ENCODE peak calls at places on chromosomes 3 and 15, in six cellular contexts. J is HuH-7; O is BJ; Q is stimulated activated CD4-positive, alpha-beta T cell treated with anti-CD3 and anti-CD28 coated beads, Interleukin-2, amount 100 ng/mL, for 48 hours; M is substantia nigra; V is HT1080. A is an unnamed sample.

GRCh38 chr15:25770031-25770430 is 93.1 kb downstream of the ATP10A start:
- DNase-seq in V (no peak), O (no peak), M (no peak), J (no peak), Q (no peak), A (no peak)

GRCh38 chr3:28835751-28836150 is 445.1 kb upstream of the RBMS3 start:
- DNase-seq in O (no peak), Q (no peak), M (no peak), J (no peak), V (peak; percentile 7), A (peak; percentile 13)

GRCh38 chr3:62940763-62941632 is 65.8 kb upstream of the CADPS start:
- DNase-seq in M (no peak), J (no peak), Q (no peak), O (no peak), V (peak; percentile 74), A (peak; percentile 39)

GRCh38 chr3:197541756-197542539 is 13.8 kb downstream of the BDH1 start:
- DNase-seq in O (no peak), V (no peak), M (no peak), J (no peak), Q (no peak), A (no peak)

GRCh38 chr15:97745481-97746071 is 214.9 kb upstream of the ARRDC4 start:
- DNase-seq in M (no peak), Q (peak; percentile 18), O (no peak), J (peak; percentile 38), V (no peak), A (peak; percentile 52)

GRCh38 chr15:44427756-44428724 is 611 bp downstream of the CTDSPL2 start:
- DNase-seq in O (no peak), Q (no peak), V (no peak), M (no peak), J (no peak), A (peak; percentile 71)

GRCh38 chr3:187264051-187264450 is 27.5 kb downstream of the MASP1 start:
- DNase-seq in O (peak; percentile 73), J (peak; percentile 62), M (no peak), V (no peak), Q (no peak), A (peak; percentile 44)

GRCh38 chr3:30319713-30320112 is 286.7 kb upstream of the TGFBR2 start:
- DNase-seq in Q (peak; percentile 8), M (no peak), V (peak; percentile 66), J (peak; percentile 28), O (no peak), A (peak; percentile 36)

A was measured in Daoy.